ENCODE peak calls at places on chromosome 1, in seven cellular contexts. J, Y, C, Z, E, G and R are unnamed samples.
A peak's percentile ranks its signal among the peaks of the same experiment; 100 is the strongest.

GRCh38 chr1:3560981-3561380 is 50.3 kb downstream of the MEGF6 start:
- DNase-seq in Y (no peak), G (no peak), Z (no peak), J (no peak), C (no peak), E (no peak), R (no peak)

GRCh38 chr1:198892065-198892464 is 253.2 kb downstream of the PTPRC start:
- DNase-seq in Y (no peak), J (no peak), E (no peak), C (no peak), G (no peak), Z (no peak), R (no peak)

GRCh38 chr1:205350626-205351235 is 6.0 kb downstream of the KLHDC8A start:
- DNase-seq in G (no peak), Z (no peak), J (peak; percentile 76), C (no peak), E (no peak), Y (no peak), R (no peak)

GRCh38 chr1:228794173-228794572 is 58.9 kb downstream of the RHOU start:
- DNase-seq in E (peak; percentile 9), C (no peak), J (no peak), G (no peak), Z (no peak), Y (no peak), R (no peak)

GRCh38 chr1:184160236-184160635 is 108.7 kb downstream of the TSEN15 start:
- DNase-seq in Z (no peak), E (peak; percentile 27), C (peak; percentile 45), J (no peak), G (no peak), Y (peak; percentile 35), R (no peak)

GRCh38 chr1:30649321-30649991 is 73.9 kb downstream of the MATN1 start:
- DNase-seq in G (no peak), Z (no peak), J (no peak), C (no peak), E (no peak), Y (no peak), R (no peak)

GRCh38 chr1:174534789-174535188 is 87.0 kb downstream of the GPR52 start:
- DNase-seq in Y (no peak), Z (no peak), C (no peak), J (no peak), E (no peak), G (no peak), R (no peak)

GRCh38 chr1:19044975-19045831 is 88.7 kb upstream of the IFFO2 start:
- DNase-seq in E (peak; percentile 16), Z (peak; percentile 50), J (no peak), G (no peak), Y (no peak), C (no peak), R (peak; percentile 26)

GRCh38 chr1:1348420-1349255 is 580 bp downstream of the DVL1 start:
- DNase-seq in Y (no peak), E (no peak), C (no peak), J (no peak), Z (no peak), G (no peak), R (no peak)

GRCh38 chr1:162849711-162850110 is 11.3 kb downstream of the CCDC190 start:
- DNase-seq in E (no peak), C (no peak), G (no peak), J (no peak), Z (no peak), Y (no peak), R (no peak)

GRCh38 chr1:47944561-47944960 is 52.6 kb downstream of the TRABD2B start:
- DNase-seq in J (no peak), C (no peak), E (no peak), G (no peak), Z (no peak), Y (no peak), R (no peak)

GRCh38 chr1:45299981-45300668 is 26.6 kb upstream of the HPDL start:
- DNase-seq in E (no peak), C (peak; percentile 68), J (peak; percentile 56), Z (no peak), Y (no peak), G (no peak), R (peak; percentile 27)

GRCh38 chr1:115218696-115219095 is 119.4 kb downstream of the NGF start:
- DNase-seq in C (no peak), G (no peak), E (no peak), Z (no peak), Y (no peak), J (no peak), R (no peak)

GRCh38 chr1:1041092-1041503 is 21.2 kb downstream of the AGRN start:
- DNase-seq in C (no peak), G (no peak), Z (no peak), J (no peak), Y (no peak), E (no peak), R (no peak)

GRCh38 chr1:247386695-247387094 is 29.3 kb upstream of the NLRP3 start:
- DNase-seq in C (no peak), Z (no peak), Y (no peak), G (no peak), E (no peak), J (no peak), R (no peak)

GRCh38 chr1:9303916-9304315 is 11.2 kb downstream of the SPSB1 start:
- DNase-seq in G (no peak), E (no peak), C (no peak), Z (no peak), J (no peak), Y (no peak), R (no peak)

GRCh38 chr1:10628685-10629084 is 153.9 kb downstream of the PEX14 start:
- DNase-seq in Y (no peak), C (peak; percentile 82), Z (no peak), J (no peak), E (no peak), G (no peak), R (no peak)

GRCh38 chr1:31789259-31790065 is 25.3 kb upstream of the ADGRB2 start:
- DNase-seq in J (peak; percentile 74), Z (peak; percentile 91), E (peak; percentile 91), G (peak; percentile 97), Y (peak; percentile 98), C (peak; percentile 92), R (peak; percentile 94)

GRCh38 chr1:240284656-240285427 is 193.2 kb downstream of the FMN2 start:
- DNase-seq in G (no peak), E (no peak), Z (no peak), Y (no peak), C (no peak), J (no peak), R (no peak)

GRCh38 chr1:38152351-38153082 is 105.9 kb upstream of the POU3F1 start:
- DNase-seq in Z (no peak), J (peak; percentile 23), G (no peak), C (no peak), Y (no peak), E (no peak), R (no peak)

GRCh38 chr1:203590559-203590958 is 36.1 kb upstream of the ATP2B4 start:
- DNase-seq in C (no peak), Y (no peak), G (no peak), E (no peak), J (no peak), Z (no peak), R (no peak)

GRCh38 chr1:10866314-10867091 is 70.1 kb upstream of the CASZ1 start:
- DNase-seq in C (peak; percentile 27), G (no peak), Y (peak; percentile 14), E (no peak), Z (no peak), J (no peak), R (no peak)

GRCh38 chr1:9655127-9655723 is 3.7 kb downstream of the PIK3CD start:
- DNase-seq in G (no peak), Z (no peak), E (peak; percentile 37), Y (peak; percentile 33), C (no peak), J (no peak), R (no peak)

GRCh38 chr1:99481391-99481996 is 164.4 kb upstream of the PALMD start:
- DNase-seq in E (no peak), Z (no peak), G (no peak), Y (no peak), J (peak; percentile 48), C (peak; percentile 48), R (no peak)

GRCh38 chr1:113042336-113043143 is 30.5 kb upstream of the LRIG2 start:
- DNase-seq in Z (peak; percentile 53), C (peak; percentile 71), G (no peak), J (no peak), Y (no peak), E (peak; percentile 12), R (peak; percentile 53)

GRCh38 chr1:3607703-3608065 is 3.6 kb downstream of the MEGF6 start:
- DNase-seq in Z (no peak), E (no peak), G (no peak), C (no peak), Y (no peak), J (peak; percentile 79), R (no peak)

GRCh38 chr1:62753031-62753965 is 30.6 kb upstream of the ATG4C start:
- DNase-seq in E (no peak), Y (no peak), C (no peak), G (no peak), J (no peak), Z (no peak), R (no peak)

GRCh38 chr1:92465256-92465647 is 21.5 kb downstream of the GFI1 start:
- DNase-seq in Y (no peak), E (no peak), C (no peak), G (no peak), J (no peak), Z (no peak), R (no peak)

GRCh38 chr1:2590233-2591141 is 3.9 kb downstream of the PRXL2B start:
- DNase-seq in Y (no peak), E (no peak), Z (peak; percentile 8), C (no peak), J (no peak), G (no peak), R (no peak)

GRCh38 chr1:43885311-43885801 is 48.2 kb upstream of the ARTN start:
- DNase-seq in G (no peak), Z (no peak), C (no peak), E (no peak), Y (no peak), J (peak; percentile 69), R (no peak)